ENCODE peak calls at places on chromosome 20, in four cellular contexts. U is WTC11, B is K562, P is HepG2. J is an unnamed sample.

GRCh38 chr20:61805781-61806180 is 259.9 kb downstream of the TAF4 start:
- DNase-seq in B (no peak), U (no peak), P (no peak), J (no peak)

GRCh38 chr20:9040874-9041524 is 27.9 kb upstream of the PLCB4 start:
- DNase-seq in U (no peak), B (no peak), P (no peak), J (no peak)

GRCh38 chr20:34262488-34263288 is 21.5 kb downstream of the ASIP start:
- DNase-seq in U (no peak), P (peak; percentile 70), B (no peak), J (no peak)

GRCh38 chr20:618980-619379 is 8.9 kb upstream of the TCF15 start:
- DNase-seq in B (no peak), U (no peak), P (peak; percentile 81), J (no peak)

GRCh38 chr20:54343634-54344033 is 131.8 kb upstream of the DOK5 start:
- DNase-seq in P (no peak), U (no peak), B (no peak), J (no peak)

GRCh38 chr20:3818155-3819151 is 1.9 kb upstream of the AP5S1 start:
- DNase-seq in B (peak; percentile 54), P (peak; percentile 95), U (peak; percentile 75), J (no peak)

GRCh38 chr20:6094565-6094964 is 28.3 kb downstream of the FERMT1 start:
- DNase-seq in P (no peak), U (no peak), B (no peak), J (no peak)

GRCh38 chr20:50017576-50018248 is 34.9 kb downstream of the SNAI1 start:
- DNase-seq in B (no peak), P (no peak), U (no peak), J (no peak)

GRCh38 chr20:35120012-35120701 is 27.0 kb downstream of the EDEM2 start:
- DNase-seq in P (no peak), B (peak; percentile 67), U (no peak), J (no peak)

GRCh38 chr20:16498526-16499140 is 74.6 kb downstream of the KIF16B start:
- DNase-seq in B (no peak), P (no peak), U (no peak), J (no peak)

GRCh38 chr20:34066476-34067090 is 45.5 kb downstream of the EIF2S2 start:
- DNase-seq in B (no peak), P (no peak), U (no peak), J (no peak)

GRCh38 chr20:37899105-37900045 is 3.6 kb upstream of the VSTM2L start:
- DNase-seq in P (no peak), U (no peak), B (no peak), J (no peak)

GRCh38 chr20:16434087-16434664 is 139.1 kb downstream of the KIF16B start:
- DNase-seq in B (peak; percentile 68), P (peak; percentile 75), U (peak; percentile 92), J (peak; percentile 63)

GRCh38 chr20:32333988-32334885 is 23.9 kb upstream of the ASXL1 start:
- DNase-seq in B (peak; percentile 66), U (no peak), P (no peak), J (no peak)

GRCh38 chr20:54128175-54128574 is 45.6 kb downstream of the CYP24A1 start:
- DNase-seq in P (no peak), B (no peak), U (no peak), J (no peak)

GRCh38 chr20:53865905-53866786 is 204.2 kb downstream of the BCAS1 start:
- DNase-seq in P (peak; percentile 59), B (no peak), U (peak; percentile 26), J (no peak)

GRCh38 chr20:20002101-20002998 is 14.8 kb upstream of the NAA20 start:
- DNase-seq in U (no peak), B (no peak), P (peak; percentile 90), J (no peak)

GRCh38 chr20:5433352-5433751 is 116.6 kb upstream of the PROKR2 start:
- DNase-seq in B (no peak), P (no peak), U (no peak), J (no peak)

DNA sequence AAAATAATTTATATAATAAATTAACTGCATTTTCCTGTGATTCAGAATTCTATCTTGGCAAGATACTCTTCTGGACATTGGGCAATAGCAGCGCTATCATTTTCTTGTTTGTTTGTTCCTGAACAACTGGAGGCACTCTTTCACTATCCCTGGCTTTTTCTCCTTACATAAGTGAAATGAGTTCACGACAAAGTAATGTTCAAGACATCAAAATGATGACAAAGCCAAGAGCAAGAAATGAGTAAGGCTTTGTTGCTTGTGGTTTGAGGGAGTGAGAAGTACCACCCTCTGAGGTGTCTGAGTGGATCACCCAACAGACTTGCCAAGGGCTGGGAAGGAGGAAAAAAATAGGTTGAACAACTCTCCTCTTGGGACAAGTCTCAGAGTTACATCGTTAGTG is 466.6 kb upstream of the JAG1 start:
- DNase-seq in B (no peak), U (no peak), P (no peak), J (no peak)
- TF ChIP-seq NR2C2 in B (no peak), U (no peak), P (no peak), J (no peak)

GRCh38 chr20:31236953-31237352 is 20.5 kb upstream of the DEFB115 start:
- DNase-seq in U (no peak), P (no peak), B (no peak), J (no peak)

GRCh38 chr20:31237763-31238162 is 19.7 kb upstream of the DEFB115 start:
- DNase-seq in P (no peak), B (no peak), U (no peak), J (no peak)

DNA sequence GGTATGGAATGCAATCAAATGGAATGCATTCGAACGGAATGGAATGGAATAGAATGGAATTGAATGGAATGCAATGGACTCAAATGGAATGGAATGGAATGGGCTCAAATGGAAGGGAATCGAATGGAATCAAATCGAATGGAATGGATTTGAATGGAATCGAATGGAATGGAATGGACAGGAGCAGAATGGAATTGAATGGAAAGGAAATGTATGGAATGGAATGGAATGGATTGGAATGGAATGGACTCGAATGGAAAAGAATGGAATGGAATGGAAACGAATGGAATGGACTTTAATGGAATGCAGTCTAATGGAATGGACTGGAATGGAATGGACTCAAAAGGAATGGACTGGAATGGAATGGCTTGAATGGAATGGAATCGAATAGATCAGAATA is 18.3 kb upstream of the DEFB115 start:
- DNase-seq in U (no peak), P (no peak), B (no peak), J (no peak)
- TF ChIP-seq NR2C2 in U (no peak), P (no peak), B (no peak), J (no peak)

GRCh38 chr20:14142171-14142570 is 146.9 kb downstream of the MACROD2 start:
- DNase-seq in P (peak; percentile 47), B (no peak), U (peak; percentile 67), J (peak; percentile 2)
- TF ChIP-seq NR2C2 in P (no peak), B (no peak), U (no peak), J (no peak)

GRCh38 chr20:2465100-2465499 is 5.5 kb downstream of the SNRPB start:
- DNase-seq in B (no peak), U (no peak), P (no peak), J (no peak)

GRCh38 chr20:2462484-2462883 is 8.1 kb downstream of the SNRPB start:
- DNase-seq in P (no peak), B (no peak), U (no peak), J (no peak)

GRCh38 chr20:2467412-2467811 is 3.2 kb downstream of the SNRPB start:
- DNase-seq in P (no peak), U (no peak), B (no peak), J (no peak)

GRCh38 chr20:2460752-2461424 is 9.7 kb downstream of the SNRPB start:
- DNase-seq in U (no peak), P (no peak), B (no peak), J (no peak)

GRCh38 chr20:2463616-2464365 is 6.8 kb downstream of the SNRPB start:
- DNase-seq in U (no peak), P (no peak), B (no peak), J (no peak)
- TF ChIP-seq NR2C2 in U (no peak), P (no peak), B (no peak), J (no peak)

DNA sequence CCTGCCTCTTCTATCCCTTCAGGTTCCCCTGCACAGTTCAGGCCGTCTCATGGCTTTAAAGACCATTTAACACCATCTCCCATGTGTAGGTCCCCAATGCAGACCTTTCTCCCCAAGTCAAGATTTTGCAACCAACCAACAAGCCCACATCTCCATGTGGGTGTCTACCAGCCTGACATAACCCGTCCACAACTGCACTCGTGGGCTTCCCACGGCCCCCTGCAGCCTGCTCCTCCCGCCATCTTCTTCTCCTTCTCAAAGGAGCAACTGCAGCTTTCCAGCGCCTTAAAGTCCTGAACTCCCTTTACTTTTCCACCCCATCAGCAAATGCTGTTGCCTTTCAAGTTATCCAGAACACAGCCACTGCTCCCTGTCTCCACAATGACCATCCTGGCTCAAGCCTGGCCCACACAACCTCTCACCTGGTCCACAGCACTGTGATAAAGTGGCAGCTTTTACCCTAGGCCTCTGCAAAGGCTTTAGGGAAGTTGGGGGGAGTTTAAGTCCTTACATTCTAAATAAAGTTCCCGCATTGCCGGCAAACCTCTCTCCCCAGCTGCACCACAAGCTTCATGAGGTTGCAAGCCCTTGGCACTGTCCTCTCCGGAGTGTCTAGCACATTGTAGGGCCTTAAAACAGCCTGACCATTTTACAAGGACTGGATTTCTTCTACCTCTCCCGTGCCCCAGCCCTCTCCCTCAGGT is 140.6 kb downstream of the PREX1 start:
- DNase-seq in P (no peak), B (no peak), U (no peak), J (no peak)
- TF ChIP-seq NR2C2 in P (no peak), B (no peak), U (no peak), J (no peak)

GRCh38 chr20:41367393-41367695 is 726 bp upstream of the EMILIN3 start:
- DNase-seq in B (no peak), U (no peak), P (no peak), J (no peak)
- TF ChIP-seq NR2C2 in B (no peak), U (no peak), P (no peak), J (no peak)

DNA sequence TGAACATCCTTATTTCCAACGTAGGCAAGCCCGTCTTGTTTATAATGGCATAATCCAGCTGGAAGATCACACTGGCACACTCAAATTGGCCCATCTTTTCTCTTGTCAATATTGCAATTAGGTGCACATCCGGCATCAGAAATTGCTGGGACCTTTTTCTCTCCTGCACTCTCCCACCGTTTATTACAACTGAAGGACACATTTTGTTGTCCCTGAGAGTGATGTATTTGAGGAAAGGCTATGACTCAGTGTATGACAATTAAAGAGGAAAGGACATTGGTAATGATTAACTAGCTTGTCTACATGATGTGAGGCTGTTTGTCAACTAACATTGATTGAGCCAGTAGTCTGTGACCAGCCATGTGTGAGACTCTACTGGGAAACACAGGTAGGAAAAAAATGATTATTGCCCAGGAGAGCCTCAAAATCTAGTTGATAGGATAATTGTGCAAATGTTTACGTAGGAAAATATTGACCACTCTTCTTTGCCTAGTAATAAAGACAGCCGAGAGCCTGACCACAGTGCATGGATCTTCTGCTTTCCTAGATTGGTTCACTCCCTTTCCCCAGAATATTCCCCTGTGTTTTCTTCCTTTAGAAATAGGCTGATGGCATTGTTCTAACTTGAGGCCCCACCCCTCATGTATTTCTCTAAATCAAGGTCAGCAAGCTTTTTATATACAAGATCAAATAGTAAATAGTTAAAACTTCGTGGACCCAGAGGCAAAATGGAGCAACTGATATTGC is 230.0 kb upstream of the BTBD3 start:
- DNase-seq in U (no peak), P (peak; percentile 84), B (no peak), J (no peak)
- TF ChIP-seq NR2C2 in U (no peak), P (peak; percentile 52), B (no peak), J (no peak)

J was measured in GM12878.